ENCODE peak calls at places on chromosomes 3 and 15, in seven cellular contexts. D, B, H, I, J, L and A are unnamed samples.

GRCh38 chr15:85865070-85865684 is 70.5 kb upstream of the KLHL25 start:
- DNase-seq in D (peak), B (peak), H (no peak), I (peak), J (no peak), L (peak), A (peak)

GRCh38 chr3:632571-633170 is 436.1 kb downstream of the CHL1 start:
- DNase-seq in D (peak), B (peak), H (no peak), I (peak), J (peak), L (peak), A (peak)

GRCh38 chr15:40358492-40359353 is 704 bp downstream of the DISP2 start:
- DNase-seq in D (no peak), B (no peak), H (peak), I (no peak), J (peak), L (peak), A (no peak)

GRCh38 chr3:52372822-52373504 is 56.8 kb downstream of the DNAH1 start:
- DNase-seq in D (peak), B (no peak), H (peak), I (peak), J (peak), L (no peak), A (peak)

GRCh38 chr3:159045279-159045678 is 243.4 kb downstream of the MFSD1 start:
- DNase-seq in D (no peak), B (no peak), H (no peak), I (no peak), J (no peak), L (no peak), A (no peak)

GRCh38 chr3:132555316-132556035 is 41.6 kb upstream of the ACKR4 start:
- DNase-seq in D (no peak), B (no peak), H (no peak), I (no peak), J (no peak), L (no peak), A (no peak)

GRCh38 chr3:157204431-157204830 is 44.5 kb upstream of the CCNL1 start:
- DNase-seq in D (no peak), B (no peak), H (no peak), I (peak), J (no peak), L (peak), A (no peak)

GRCh38 chr3:42802876-42803799 is 1.2 kb downstream of the HIGD1A start:
- DNase-seq in D (peak), B (no peak), H (no peak), I (peak), J (no peak), L (peak), A (no peak)

GRCh38 chr3:174826069-174826468 is 33.1 kb upstream of the NAALADL2 start:
- DNase-seq in D (no peak), B (no peak), H (no peak), I (no peak), J (no peak), L (no peak), A (no peak)

GRCh38 chr15:57259511-57260143 is 116.7 kb upstream of the CGNL1 start:
- DNase-seq in D (no peak), B (no peak), H (no peak), I (no peak), J (peak), L (no peak), A (no peak)

GRCh38 chr3:171266034-171266805 is 194.0 kb downstream of the TNIK start:
- DNase-seq in D (no peak), B (no peak), H (no peak), I (peak), J (no peak), L (no peak), A (no peak)

GRCh38 chr15:39860200-39860599 is 59.9 kb downstream of the GPR176 start:
- DNase-seq in D (no peak), B (no peak), H (no peak), I (no peak), J (no peak), L (no peak), A (no peak)

GRCh38 chr3:157477441-157477840 is 25.8 kb downstream of the VEPH1 start:
- DNase-seq in D (no peak), B (no peak), H (no peak), I (peak), J (no peak), L (no peak), A (no peak)

GRCh38 chr3:113200351-113200750 is 11.0 kb upstream of the BOC start:
- DNase-seq in D (no peak), B (no peak), H (no peak), I (no peak), J (no peak), L (no peak), A (no peak)

GRCh38 chr3:61669676-61670299 is 108.4 kb downstream of the PTPRG start:
- DNase-seq in D (no peak), B (no peak), H (no peak), I (no peak), J (no peak), L (peak), A (no peak)

GRCh38 chr3:115615001-115615447 is 8.3 kb upstream of the GAP43 start:
- DNase-seq in D (no peak), B (no peak), H (no peak), I (peak), J (no peak), L (no peak), A (no peak)

GRCh38 chr3:123272547-123272946 is 70.8 kb downstream of the SEC22A start:
- DNase-seq in D (no peak), B (no peak), H (no peak), I (peak), J (no peak), L (no peak), A (no peak)

GRCh38 chr15:96273317-96274086 is 57.0 kb upstream of the NR2F2 start:
- DNase-seq in D (no peak), B (peak), H (no peak), I (peak), J (no peak), L (no peak), A (no peak)

GRCh38 chr15:40083756-40084101 is 24.9 kb downstream of the BMF start:
- DNase-seq in D (no peak), B (no peak), H (no peak), I (no peak), J (no peak), L (no peak), A (no peak)

GRCh38 chr3:100562224-100562857 is 47.1 kb upstream of the ADGRG7 start:
- DNase-seq in D (no peak), B (no peak), H (no peak), I (no peak), J (no peak), L (no peak), A (no peak)

GRCh38 chr15:44735482-44736260 is 657 bp upstream of the TRIM69 start:
- DNase-seq in D (no peak), B (no peak), H (no peak), I (peak), J (peak), L (no peak), A (peak)

GRCh38 chr3:123012652-123013051 is 14.9 kb downstream of the SEMA5B start:
- DNase-seq in D (no peak), B (no peak), H (no peak), I (no peak), J (no peak), L (no peak), A (no peak)

GRCh38 chr15:37208475-37209363 is 108.4 kb upstream of the MEIS2 start:
- DNase-seq in D (no peak), B (no peak), H (no peak), I (no peak), J (no peak), L (no peak), A (no peak)

GRCh38 chr3:26104856-26105255 is 315.0 kb downstream of the OXSM start:
- DNase-seq in D (no peak), B (no peak), H (no peak), I (no peak), J (no peak), L (peak), A (no peak)

GRCh38 chr15:43516185-43516584 is 1.2 kb upstream of the MAP1A start:
- DNase-seq in D (no peak), B (no peak), H (no peak), I (peak), J (peak), L (no peak), A (no peak)

GRCh38 chr3:176848431-176849214 is 348.7 kb downstream of the TBL1XR1 start:
- DNase-seq in D (no peak), B (no peak), H (no peak), I (peak), J (no peak), L (no peak), A (no peak)

GRCh38 chr15:63833246-63833696 is 477 bp downstream of the HERC1 start:
- DNase-seq in D (peak), B (no peak), H (peak), I (peak), J (peak), L (peak), A (peak)

GRCh38 chr3:62096521-62096920 is 276.8 kb downstream of the FEZF2 start:
- DNase-seq in D (no peak), B (no peak), H (no peak), I (no peak), J (no peak), L (no peak), A (no peak)

GRCh38 chr3:109921509-109921908 is 584.2 kb upstream of the DPPA4 start:
- DNase-seq in D (no peak), B (no peak), H (no peak), I (no peak), J (no peak), L (no peak), A (no peak)

GRCh38 chr3:172065534-172065933 is 26.2 kb downstream of the FNDC3B start:
- DNase-seq in D (no peak), B (peak), H (no peak), I (peak), J (peak), L (no peak), A (no peak)

DNA sequence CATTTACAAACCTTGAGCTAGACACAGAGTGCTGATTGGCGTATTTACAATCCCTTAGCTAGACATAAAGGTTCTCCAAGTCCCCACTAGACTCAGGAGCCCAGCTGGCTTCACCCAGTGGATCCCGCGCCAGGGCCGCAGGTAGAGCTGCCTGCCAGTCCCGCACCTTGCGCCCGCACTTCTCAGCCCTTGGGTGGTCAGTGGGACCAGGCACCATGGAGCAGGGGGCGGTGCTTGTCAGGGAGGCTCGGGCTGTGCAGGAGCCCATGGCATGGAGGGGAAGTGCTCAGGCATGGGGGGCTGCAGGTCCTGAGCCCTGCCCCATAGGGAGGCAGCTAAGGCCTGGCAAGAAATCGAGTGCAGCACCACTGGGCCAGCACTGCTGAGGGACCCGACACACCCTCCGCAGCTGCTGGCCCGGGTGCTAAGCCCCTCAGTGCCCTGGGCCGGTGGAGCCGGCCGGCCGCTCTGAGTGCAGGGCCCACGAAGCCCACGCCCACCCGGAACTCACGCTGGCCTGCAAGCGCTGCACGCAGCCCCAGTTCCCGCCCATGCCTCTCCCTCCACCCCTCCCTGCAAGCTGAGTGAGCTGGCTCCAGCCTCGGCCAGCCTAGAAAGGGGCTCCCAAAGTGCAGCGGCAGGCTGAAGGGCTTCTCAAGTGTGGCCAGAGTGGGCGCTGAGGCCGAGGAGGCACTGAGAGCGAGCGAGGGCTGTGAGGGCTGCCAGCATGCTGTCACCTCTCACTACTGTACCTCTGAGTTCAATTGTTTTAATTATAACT is 1213.9 kb downstream of the OTOL1 start:
- DNase-seq in D (no peak), B (no peak), H (no peak), I (no peak), J (no peak), L (no peak), A (no peak)
- TF ChIP-seq CTCF in D (no peak), B (no peak), H (no peak), I (no peak), J (no peak), L (no peak), A (no peak)

GRCh38 chr15:68644088-68644904 is 65.5 kb downstream of the CORO2B start:
- DNase-seq in D (no peak), B (peak), H (no peak), I (peak), J (no peak), L (no peak), A (no peak)
- TF ChIP-seq CTCF in D (no peak), B (no peak), H (no peak), I (peak), J (no peak), L (no peak), A (no peak)

GRCh38 chr3:114454592-114455251 is 160.9 kb downstream of the TIGIT start:
- DNase-seq in D (no peak), B (no peak), H (no peak), I (peak), J (no peak), L (no peak), A (no peak)
- TF ChIP-seq CTCF in D (no peak), B (no peak), H (no peak), I (no peak), J (no peak), L (no peak), A (no peak)

GRCh38 chr15:78907577-78907976 is 34.9 kb downstream of the MORF4L1 start:
- DNase-seq in D (peak), B (no peak), H (no peak), I (no peak), J (no peak), L (no peak), A (no peak)
- TF ChIP-seq CTCF in D (peak), B (peak), H (no peak), I (peak), J (no peak), L (no peak), A (peak)

DNA sequence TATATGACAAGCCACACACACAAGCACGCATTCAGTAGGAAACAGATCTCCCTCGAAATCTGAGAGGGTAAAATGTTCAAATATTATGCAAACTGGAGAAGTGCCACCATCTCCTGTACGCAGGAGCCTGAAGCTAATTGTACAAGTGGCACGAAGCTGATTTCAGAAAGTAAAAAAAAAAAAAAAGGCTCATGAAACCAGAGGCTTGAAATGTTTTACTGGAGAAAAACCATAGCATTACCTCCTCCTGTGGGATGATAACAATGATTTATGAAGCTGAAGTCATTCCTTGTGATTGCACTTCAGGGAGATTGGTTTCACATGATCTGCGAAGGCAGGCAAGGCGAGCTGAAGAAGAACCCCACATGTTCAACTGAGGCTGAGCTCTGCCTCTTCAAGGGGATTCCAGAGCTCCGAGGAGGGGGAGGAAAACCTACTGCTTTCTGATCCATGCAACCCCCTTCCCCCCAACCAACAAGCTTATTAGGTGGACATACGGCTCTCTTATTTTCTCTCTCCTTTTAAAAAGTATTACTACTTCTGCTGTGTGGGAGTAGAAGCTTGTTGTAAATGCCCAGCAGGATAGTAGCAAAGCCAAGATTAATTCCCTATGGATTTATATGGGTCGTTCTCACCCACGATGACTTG is 101.1 kb downstream of the GREM1 start:
- DNase-seq in D (no peak), B (no peak), H (no peak), I (peak), J (no peak), L (no peak), A (no peak)
- TF ChIP-seq CTCF in D (no peak), B (no peak), H (no peak), I (no peak), J (no peak), L (no peak), A (no peak)

DNA sequence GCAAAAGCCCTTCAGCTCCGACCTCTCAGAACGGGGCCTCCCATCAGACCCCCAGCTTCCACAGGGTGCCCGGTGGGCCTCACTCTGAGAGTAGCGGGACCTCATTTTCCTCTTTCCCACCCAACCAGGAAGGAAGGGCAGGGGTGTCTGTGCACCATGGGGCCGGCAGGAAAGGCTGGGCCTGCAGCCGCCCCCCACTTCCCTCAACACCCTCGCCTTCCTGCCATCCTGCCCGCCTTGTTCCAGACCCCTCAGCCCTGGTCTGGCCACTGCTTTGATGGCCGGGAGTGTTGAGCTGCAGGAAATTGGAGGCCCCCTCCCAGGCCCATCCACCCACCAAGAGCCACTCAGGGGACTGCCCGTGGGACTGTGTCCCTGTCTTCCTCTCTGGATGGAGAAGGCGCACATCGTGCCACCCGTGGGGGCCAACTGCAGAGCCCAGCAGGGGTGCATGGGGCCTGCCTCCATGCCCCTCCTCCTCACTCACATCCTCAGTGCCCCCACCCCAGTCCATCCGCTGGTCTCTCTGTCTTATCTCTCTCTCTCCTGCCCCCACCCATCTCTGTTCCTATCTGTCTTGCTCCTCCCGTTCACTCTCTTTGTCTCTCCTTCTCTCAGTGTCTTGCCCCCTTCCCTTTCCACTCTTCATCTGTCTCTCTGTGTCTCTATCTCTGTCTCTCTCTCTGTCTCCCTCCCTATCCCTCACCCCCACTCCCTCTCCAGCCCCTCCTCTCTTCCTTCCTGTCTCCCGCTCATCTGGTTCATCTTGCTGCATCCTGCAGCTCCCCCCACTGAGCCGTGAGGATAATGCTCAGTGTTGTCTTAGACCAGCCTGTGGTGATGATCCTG is 1.8 kb upstream of the PLXND1 start:
- DNase-seq in D (peak), B (no peak), H (no peak), I (peak), J (no peak), L (no peak), A (no peak)
- TF ChIP-seq CTCF in D (no peak), B (peak), H (no peak), I (peak), J (no peak), L (no peak), A (peak)

GRCh38 chr15:29566914-29567313 is 255.4 kb downstream of the TJP1 start:
- DNase-seq in D (no peak), B (no peak), H (no peak), I (no peak), J (no peak), L (no peak), A (no peak)

GRCh38 chr15:29569533-29570092 is 252.7 kb downstream of the TJP1 start:
- DNase-seq in D (peak), B (no peak), H (no peak), I (no peak), J (no peak), L (no peak), A (no peak)

GRCh38 chr15:29567336-29567735 is 254.9 kb downstream of the TJP1 start:
- DNase-seq in D (no peak), B (no peak), H (no peak), I (no peak), J (no peak), L (no peak), A (no peak)

GRCh38 chr15:29570121-29570930 is 251.9 kb downstream of the TJP1 start:
- DNase-seq in D (peak), B (no peak), H (no peak), I (peak), J (peak), L (peak), A (no peak)

DNA sequence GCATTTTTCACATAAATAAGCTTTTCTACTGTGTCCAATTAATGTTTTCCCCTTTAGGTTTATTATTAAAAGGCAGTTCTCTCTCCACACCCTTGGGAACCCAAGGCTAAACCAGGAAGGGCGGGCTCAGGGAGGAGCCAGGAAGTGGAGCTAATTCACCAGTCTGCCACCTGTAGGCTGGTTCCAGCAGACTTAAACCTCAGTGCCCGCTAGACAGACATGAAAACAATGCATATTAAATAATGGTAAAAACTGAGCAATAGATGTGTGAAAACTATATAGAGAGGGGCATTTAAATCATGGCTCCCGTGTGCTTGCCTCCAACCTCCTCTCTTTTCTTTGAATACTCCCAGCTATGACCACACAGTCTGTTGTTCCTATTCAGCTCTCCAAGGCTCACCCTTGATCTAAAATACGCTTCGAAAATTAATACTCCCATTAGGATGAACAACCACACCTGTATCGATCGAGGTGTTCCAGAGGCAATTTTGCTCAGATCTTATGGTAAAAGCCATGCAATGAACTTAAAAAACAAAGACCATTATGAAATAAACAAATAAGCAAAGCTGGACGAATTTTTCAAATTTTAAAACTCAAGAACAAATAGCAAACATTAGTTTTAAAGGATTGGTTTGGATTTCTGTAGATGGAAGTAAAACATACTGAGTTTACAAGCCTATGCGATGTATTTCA is 253.3 kb downstream of the TJP1 start:
- DNase-seq in D (peak), B (no peak), H (no peak), I (peak), J (peak), L (peak), A (no peak)
- TF ChIP-seq CTCF in D (no peak), B (peak), H (no peak), I (no peak), J (no peak), L (peak), A (no peak)